ENCODE peak calls at places on chromosomes 2 and 18, in nine cellular contexts. H, D, A, P, U, S, K, G and Z are unnamed samples.

GRCh38 chr18:48335829-48336228 is 73.4 kb downstream of the ZBTB7C start:
- DNase-seq in H (no peak), D (no peak), A (no peak), P (no peak), U (no peak), S (no peak), K (no peak), G (no peak), Z (no peak)

GRCh38 chr2:171958475-171958874 is 36.2 kb downstream of the HAT1 start:
- DNase-seq in H (no peak), D (no peak), A (no peak), P (no peak), U (no peak), S (no peak), K (peak; percentile 15), G (peak; percentile 50), Z (no peak)

GRCh38 chr2:75865083-75865482 is 154.4 kb upstream of the GCFC2 start:
- DNase-seq in H (no peak), D (no peak), A (no peak), P (no peak), U (no peak), S (no peak), K (no peak), G (no peak), Z (no peak)

GRCh38 chr2:55743583-55743982 is 49.9 kb upstream of the PNPT1 start:
- DNase-seq in H (no peak), D (no peak), A (no peak), P (no peak), U (no peak), S (no peak), K (peak; percentile 67), G (peak; percentile 24), Z (peak; percentile 35)

GRCh38 chr2:197453914-197454398 is 604 bp downstream of the COQ10B start:
- DNase-seq in H (no peak), D (no peak), A (no peak), P (peak; percentile 70), U (no peak), S (peak; percentile 87), K (no peak), G (peak; percentile 77), Z (peak; percentile 73)

GRCh38 chr18:24992491-24992890 is 359.5 kb downstream of the ZNF521 start:
- DNase-seq in H (no peak), D (no peak), A (no peak), P (no peak), U (no peak), S (no peak), K (peak; percentile 68), G (no peak), Z (no peak)

GRCh38 chr2:241372376-241372992 is 16.4 kb downstream of the FARP2 start:
- DNase-seq in H (no peak), D (no peak), A (no peak), P (no peak), U (no peak), S (no peak), K (no peak), G (no peak), Z (no peak)

GRCh38 chr18:75317723-75318122 is 107.1 kb downstream of the TSHZ1 start:
- DNase-seq in H (no peak), D (no peak), A (no peak), P (no peak), U (no peak), S (no peak), K (no peak), G (no peak), Z (no peak)

GRCh38 chr2:18976112-18976961 is 382.1 kb downstream of the OSR1 start:
- DNase-seq in H (no peak), D (no peak), A (no peak), P (no peak), U (no peak), S (no peak), K (peak; percentile 94), G (peak; percentile 14), Z (no peak)

GRCh38 chr2:172722481-172722880 is 13.2 kb upstream of the RAPGEF4 start:
- DNase-seq in H (no peak), D (no peak), A (no peak), P (no peak), U (no peak), S (no peak), K (peak; percentile 23), G (no peak), Z (no peak)

GRCh38 chr18:34661464-34662087 is 48.5 kb upstream of the DTNA start:
- DNase-seq in H (no peak), D (no peak), A (no peak), P (no peak), U (peak; percentile 16), S (no peak), K (peak; percentile 64), G (peak; percentile 34), Z (peak; percentile 25)

GRCh38 chr2:83081835-83082522 is 1377.1 kb downstream of the SUCLG1 start:
- DNase-seq in H (no peak), D (no peak), A (no peak), P (no peak), U (no peak), S (peak; percentile 52), K (peak; percentile 67), G (peak; percentile 53), Z (no peak)

GRCh38 chr18:77108001-77108692 is 24.4 kb downstream of the MBP start:
- DNase-seq in H (peak; percentile 72), D (no peak), A (no peak), P (no peak), U (peak; percentile 45), S (no peak), K (peak; percentile 85), G (peak; percentile 96), Z (no peak)

GRCh38 chr2:186704897-186705296 is 11.0 kb downstream of the FAM171B start:
- DNase-seq in H (no peak), D (no peak), A (no peak), P (no peak), U (no peak), S (no peak), K (no peak), G (no peak), Z (no peak)

GRCh38 chr18:39611381-39612090 is 2045.9 kb upstream of the CELF4 start:
- DNase-seq in H (no peak), D (no peak), A (no peak), P (no peak), U (no peak), S (no peak), K (no peak), G (no peak), Z (no peak)

GRCh38 chr2:75200140-75200985 is 1.0 kb upstream of the TACR1 start:
- DNase-seq in H (peak; percentile 91), D (no peak), A (no peak), P (peak; percentile 79), U (no peak), S (peak; percentile 58), K (peak; percentile 68), G (peak; percentile 22), Z (peak; percentile 52)

GRCh38 chr2:172087780-172088244 is 2.5 kb downstream of the DLX1 start:
- DNase-seq in H (peak; percentile 52), D (no peak), A (no peak), P (no peak), U (peak; percentile 40), S (no peak), K (no peak), G (no peak), Z (peak; percentile 34)

GRCh38 chr2:190978389-190979053 is 35.5 kb downstream of the STAT1 start:
- DNase-seq in H (no peak), D (no peak), A (no peak), P (no peak), U (no peak), S (no peak), K (peak; percentile 76), G (no peak), Z (no peak)

GRCh38 chr2:46462936-46463335 is 16.4 kb upstream of the TMEM247 start:
- DNase-seq in H (no peak), D (no peak), A (no peak), P (no peak), U (no peak), S (no peak), K (no peak), G (peak; percentile 27), Z (no peak)

GRCh38 chr2:168354499-168354898 is 101.6 kb upstream of the CERS6 start:
- DNase-seq in H (no peak), D (no peak), A (no peak), P (no peak), U (no peak), S (no peak), K (no peak), G (no peak), Z (no peak)

GRCh38 chr18:79681484-79682387 is 2.1 kb downstream of the CTDP1 start:
- DNase-seq in H (no peak), D (peak; percentile 44), A (peak; percentile 61), P (no peak), U (no peak), S (no peak), K (no peak), G (no peak), Z (no peak)